ENCODE peak calls at places on chromosomes 1 and 21, in six cellular contexts. One of them, this sample, is unnamed.

GRCh38 chr1:156655904-156656516 is 14.1 kb downstream of the BCAN start:
- DNase-seq in uterus: no peak
- DNase-seq in activated CD8-positive, alpha-beta T cell treated with anti-CD3 and anti-CD28 coated beads for 36 hours: no peak
- DNase-seq in endothelial cell: no peak
- DNase-seq in lower lobe of right lung: no peak
- DNase-seq in heart right ventricle: no peak
- DNase-seq in this sample: no peak

GRCh38 chr1:94928293-94928939 is 1.5 kb upstream of the CNN3 start:
- DNase-seq in uterus: no peak
- DNase-seq in heart right ventricle: no peak
- DNase-seq in activated CD8-positive, alpha-beta T cell treated with anti-CD3 and anti-CD28 coated beads for 36 hours: no peak
- DNase-seq in endothelial cell: no peak
- DNase-seq in lower lobe of right lung: no peak
- DNase-seq in this sample: no peak

GRCh38 chr1:64471218-64471719 is 1.3 kb downstream of the CACHD1 start:
- DNase-seq in endothelial cell: peak; percentile 54
- DNase-seq in activated CD8-positive, alpha-beta T cell treated with anti-CD3 and anti-CD28 coated beads for 36 hours: peak; percentile 26
- DNase-seq in heart right ventricle: peak; percentile 32
- DNase-seq in lower lobe of right lung: peak; percentile 61
- DNase-seq in uterus: peak; percentile 47
- DNase-seq in this sample: peak; percentile 25

GRCh38 chr1:61770131-61770530 is 27.9 kb downstream of the PATJ start:
- DNase-seq in endothelial cell: no peak
- DNase-seq in uterus: no peak
- DNase-seq in lower lobe of right lung: no peak
- DNase-seq in activated CD8-positive, alpha-beta T cell treated with anti-CD3 and anti-CD28 coated beads for 36 hours: no peak
- DNase-seq in heart right ventricle: no peak
- DNase-seq in this sample: no peak

GRCh38 chr21:17848228-17848627 is 29.1 kb upstream of the C21orf91 start:
- DNase-seq in uterus: peak; percentile 20
- DNase-seq in heart right ventricle: peak; percentile 9
- DNase-seq in endothelial cell: no peak
- DNase-seq in activated CD8-positive, alpha-beta T cell treated with anti-CD3 and anti-CD28 coated beads for 36 hours: no peak
- DNase-seq in lower lobe of right lung: no peak
- DNase-seq in this sample: peak; percentile 63

GRCh38 chr1:224435318-224435763 is 744 bp upstream of the WDR26 start:
- DNase-seq in lower lobe of right lung: no peak
- DNase-seq in endothelial cell: no peak
- DNase-seq in activated CD8-positive, alpha-beta T cell treated with anti-CD3 and anti-CD28 coated beads for 36 hours: peak; percentile 34
- DNase-seq in heart right ventricle: no peak
- DNase-seq in uterus: no peak
- DNase-seq in this sample: peak; percentile 51

GRCh38 chr1:219990782-219991510 is 55.4 kb downstream of the EPRS1 start:
- DNase-seq in uterus: no peak
- DNase-seq in heart right ventricle: no peak
- DNase-seq in activated CD8-positive, alpha-beta T cell treated with anti-CD3 and anti-CD28 coated beads for 36 hours: no peak
- DNase-seq in lower lobe of right lung: no peak
- DNase-seq in endothelial cell: no peak
- DNase-seq in this sample: no peak

GRCh38 chr1:176172215-176172614 is 34.9 kb downstream of the COP1 start:
- DNase-seq in heart right ventricle: no peak
- DNase-seq in activated CD8-positive, alpha-beta T cell treated with anti-CD3 and anti-CD28 coated beads for 36 hours: no peak
- DNase-seq in lower lobe of right lung: no peak
- DNase-seq in endothelial cell: no peak
- DNase-seq in uterus: no peak
- DNase-seq in this sample: no peak

GRCh38 chr1:169484683-169485426 is 889 bp downstream of the SLC19A2 start:
- DNase-seq in endothelial cell: no peak
- DNase-seq in heart right ventricle: peak; percentile 50
- DNase-seq in activated CD8-positive, alpha-beta T cell treated with anti-CD3 and anti-CD28 coated beads for 36 hours: peak; percentile 60
- DNase-seq in lower lobe of right lung: peak; percentile 78
- DNase-seq in uterus: peak; percentile 60
- DNase-seq in this sample: peak; percentile 38

GRCh38 chr1:224763126-224763764 is 147.1 kb downstream of the CNIH3 start:
- DNase-seq in uterus: no peak
- DNase-seq in endothelial cell: no peak
- DNase-seq in lower lobe of right lung: no peak
- DNase-seq in heart right ventricle: no peak
- DNase-seq in activated CD8-positive, alpha-beta T cell treated with anti-CD3 and anti-CD28 coated beads for 36 hours: no peak
- DNase-seq in this sample: no peak

GRCh38 chr1:59697138-59697811 is 117.5 kb upstream of the HOOK1 start:
- DNase-seq in heart right ventricle: no peak
- DNase-seq in uterus: no peak
- DNase-seq in activated CD8-positive, alpha-beta T cell treated with anti-CD3 and anti-CD28 coated beads for 36 hours: peak; percentile 70
- DNase-seq in endothelial cell: no peak
- DNase-seq in lower lobe of right lung: no peak
- DNase-seq in this sample: no peak

GRCh38 chr1:156086256-156086662 is 4.0 kb upstream of the MEX3A start:
- DNase-seq in endothelial cell: no peak
- DNase-seq in heart right ventricle: no peak
- DNase-seq in uterus: no peak
- DNase-seq in activated CD8-positive, alpha-beta T cell treated with anti-CD3 and anti-CD28 coated beads for 36 hours: no peak
- DNase-seq in lower lobe of right lung: peak; percentile 74
- DNase-seq in this sample: no peak

GRCh38 chr1:185931438-185931837 is 197.2 kb downstream of the HMCN1 start:
- DNase-seq in uterus: no peak
- DNase-seq in endothelial cell: no peak
- DNase-seq in heart right ventricle: no peak
- DNase-seq in activated CD8-positive, alpha-beta T cell treated with anti-CD3 and anti-CD28 coated beads for 36 hours: no peak
- DNase-seq in lower lobe of right lung: no peak
- DNase-seq in this sample: no peak

GRCh38 chr1:153023109-153023508 is 7.9 kb upstream of the SPRR1B start:
- DNase-seq in lower lobe of right lung: no peak
- DNase-seq in activated CD8-positive, alpha-beta T cell treated with anti-CD3 and anti-CD28 coated beads for 36 hours: no peak
- DNase-seq in endothelial cell: no peak
- DNase-seq in uterus: no peak
- DNase-seq in heart right ventricle: no peak
- DNase-seq in this sample: no peak

GRCh38 chr1:192914696-192915095 is 105.9 kb downstream of the RGS2 start:
- DNase-seq in lower lobe of right lung: no peak
- DNase-seq in endothelial cell: no peak
- DNase-seq in uterus: no peak
- DNase-seq in heart right ventricle: no peak
- DNase-seq in activated CD8-positive, alpha-beta T cell treated with anti-CD3 and anti-CD28 coated beads for 36 hours: no peak
- DNase-seq in this sample: no peak

GRCh38 chr1:57307382-57307781 is 116.5 kb downstream of the DAB1 start:
- DNase-seq in uterus: no peak
- DNase-seq in endothelial cell: no peak
- DNase-seq in activated CD8-positive, alpha-beta T cell treated with anti-CD3 and anti-CD28 coated beads for 36 hours: peak; percentile 66
- DNase-seq in heart right ventricle: peak; percentile 67
- DNase-seq in lower lobe of right lung: no peak
- DNase-seq in this sample: no peak

GRCh38 chr1:46128336-46128735 is 4.1 kb downstream of the PIK3R3 start:
- DNase-seq in heart right ventricle: no peak
- DNase-seq in uterus: no peak
- DNase-seq in lower lobe of right lung: no peak
- DNase-seq in endothelial cell: no peak
- DNase-seq in activated CD8-positive, alpha-beta T cell treated with anti-CD3 and anti-CD28 coated beads for 36 hours: no peak
- DNase-seq in this sample: no peak

GRCh38 chr1:229158317-229159294 is 112.3 kb upstream of the RAB4A start:
- DNase-seq in activated CD8-positive, alpha-beta T cell treated with anti-CD3 and anti-CD28 coated beads for 36 hours: no peak
- DNase-seq in uterus: peak; percentile 54
- DNase-seq in endothelial cell: no peak
- DNase-seq in lower lobe of right lung: peak; percentile 58
- DNase-seq in heart right ventricle: peak; percentile 35
- DNase-seq in this sample: no peak

GRCh38 chr1:244112646-244113045 is 61.6 kb downstream of the ZBTB18 start:
- DNase-seq in lower lobe of right lung: no peak
- DNase-seq in activated CD8-positive, alpha-beta T cell treated with anti-CD3 and anti-CD28 coated beads for 36 hours: no peak
- DNase-seq in uterus: no peak
- DNase-seq in endothelial cell: no peak
- DNase-seq in heart right ventricle: no peak
- DNase-seq in this sample: no peak

GRCh38 chr1:109763646-109764415 is at the start of gene EPS8L3:
- DNase-seq in activated CD8-positive, alpha-beta T cell treated with anti-CD3 and anti-CD28 coated beads for 36 hours: no peak
- DNase-seq in heart right ventricle: no peak
- DNase-seq in lower lobe of right lung: peak; percentile 34
- DNase-seq in endothelial cell: no peak
- DNase-seq in uterus: peak; percentile 13
- DNase-seq in this sample: no peak

GRCh38 chr1:54238353-54239040 is 38.5 kb downstream of the MRPL37 start:
- DNase-seq in heart right ventricle: no peak
- DNase-seq in endothelial cell: no peak
- DNase-seq in lower lobe of right lung: peak; percentile 65
- DNase-seq in uterus: no peak
- DNase-seq in activated CD8-positive, alpha-beta T cell treated with anti-CD3 and anti-CD28 coated beads for 36 hours: no peak
- DNase-seq in this sample: no peak

GRCh38 chr1:2501041-2501819 is 25.1 kb downstream of the PLCH2 start:
- DNase-seq in endothelial cell: no peak
- DNase-seq in uterus: no peak
- DNase-seq in lower lobe of right lung: no peak
- DNase-seq in heart right ventricle: no peak
- DNase-seq in activated CD8-positive, alpha-beta T cell treated with anti-CD3 and anti-CD28 coated beads for 36 hours: no peak
- DNase-seq in this sample: no peak

GRCh38 chr1:147545133-147545532 is 3.8 kb downstream of the BCL9 start:
- DNase-seq in uterus: peak; percentile 28
- DNase-seq in heart right ventricle: no peak
- DNase-seq in activated CD8-positive, alpha-beta T cell treated with anti-CD3 and anti-CD28 coated beads for 36 hours: peak; percentile 96
- DNase-seq in lower lobe of right lung: peak; percentile 80
- DNase-seq in endothelial cell: no peak
- DNase-seq in this sample: no peak

GRCh38 chr1:33128781-33129180 is 47.8 kb downstream of the AZIN2 start:
- DNase-seq in endothelial cell: no peak
- DNase-seq in uterus: no peak
- DNase-seq in lower lobe of right lung: no peak
- DNase-seq in heart right ventricle: no peak
- DNase-seq in activated CD8-positive, alpha-beta T cell treated with anti-CD3 and anti-CD28 coated beads for 36 hours: no peak
- DNase-seq in this sample: no peak

GRCh38 chr1:47637111-47637685 is 199.4 kb downstream of the FOXD2 start:
- DNase-seq in uterus: no peak
- DNase-seq in heart right ventricle: no peak
- DNase-seq in lower lobe of right lung: no peak
- DNase-seq in activated CD8-positive, alpha-beta T cell treated with anti-CD3 and anti-CD28 coated beads for 36 hours: no peak
- DNase-seq in endothelial cell: no peak
- DNase-seq in this sample: no peak

GRCh38 chr1:110921953-110922352 is 41.8 kb downstream of the LRIF1 start:
- DNase-seq in uterus: no peak
- DNase-seq in endothelial cell: no peak
- DNase-seq in lower lobe of right lung: no peak
- DNase-seq in activated CD8-positive, alpha-beta T cell treated with anti-CD3 and anti-CD28 coated beads for 36 hours: no peak
- DNase-seq in heart right ventricle: no peak
- DNase-seq in this sample: no peak

GRCh38 chr1:203128691-203129500 is 1.4 kb downstream of the ADORA1 start:
- DNase-seq in activated CD8-positive, alpha-beta T cell treated with anti-CD3 and anti-CD28 coated beads for 36 hours: no peak
- DNase-seq in uterus: no peak
- DNase-seq in endothelial cell: no peak
- DNase-seq in heart right ventricle: no peak
- DNase-seq in lower lobe of right lung: no peak
- DNase-seq in this sample: no peak

GRCh38 chr1:211632808-211633522 is 42.5 kb downstream of the NEK2 start:
- DNase-seq in activated CD8-positive, alpha-beta T cell treated with anti-CD3 and anti-CD28 coated beads for 36 hours: no peak
- DNase-seq in heart right ventricle: peak; percentile 63
- DNase-seq in endothelial cell: no peak
- DNase-seq in lower lobe of right lung: peak; percentile 44
- DNase-seq in uterus: no peak
- DNase-seq in this sample: no peak

GRCh38 chr1:156958247-156958714 is 37.8 kb downstream of the LRRC71 start:
- DNase-seq in uterus: no peak
- DNase-seq in heart right ventricle: no peak
- DNase-seq in activated CD8-positive, alpha-beta T cell treated with anti-CD3 and anti-CD28 coated beads for 36 hours: no peak
- DNase-seq in endothelial cell: no peak
- DNase-seq in lower lobe of right lung: no peak
- DNase-seq in this sample: no peak

GRCh38 chr21:34948157-34948556 is 100.9 kb downstream of the RUNX1 start:
- DNase-seq in endothelial cell: no peak
- DNase-seq in activated CD8-positive, alpha-beta T cell treated with anti-CD3 and anti-CD28 coated beads for 36 hours: no peak
- DNase-seq in uterus: no peak
- DNase-seq in lower lobe of right lung: no peak
- DNase-seq in heart right ventricle: no peak
- DNase-seq in this sample: no peak
- TF ChIP-seq CTCF in endothelial cell: no peak
- TF ChIP-seq CTCF in activated CD8-positive, alpha-beta T cell treated with anti-CD3 and anti-CD28 coated beads for 36 hours: no peak
- TF ChIP-seq CTCF in uterus: no peak
- TF ChIP-seq CTCF in lower lobe of right lung: no peak
- TF ChIP-seq CTCF in heart right ventricle: no peak
- TF ChIP-seq CTCF in this sample: no peak

GRCh38 chr1:217661407-217661806 is 30.3 kb downstream of the SPATA17 start:
- DNase-seq in lower lobe of right lung: no peak
- DNase-seq in heart right ventricle: no peak
- DNase-seq in activated CD8-positive, alpha-beta T cell treated with anti-CD3 and anti-CD28 coated beads for 36 hours: no peak
- DNase-seq in endothelial cell: no peak
- DNase-seq in uterus: no peak
- DNase-seq in this sample: no peak

GRCh38 chr1:217660353-217661062 is 29.4 kb downstream of the SPATA17 start:
- DNase-seq in endothelial cell: no peak
- DNase-seq in lower lobe of right lung: no peak
- DNase-seq in heart right ventricle: no peak
- DNase-seq in activated CD8-positive, alpha-beta T cell treated with anti-CD3 and anti-CD28 coated beads for 36 hours: peak; percentile 6
- DNase-seq in uterus: no peak
- DNase-seq in this sample: peak; percentile 24
- TF ChIP-seq CTCF in endothelial cell: peak; percentile 43
- TF ChIP-seq CTCF in lower lobe of right lung: peak; percentile 28
- TF ChIP-seq CTCF in heart right ventricle: peak; percentile 55
- TF ChIP-seq CTCF in activated CD8-positive, alpha-beta T cell treated with anti-CD3 and anti-CD28 coated beads for 36 hours: peak; percentile 17
- TF ChIP-seq CTCF in uterus: no peak
- TF ChIP-seq CTCF in this sample: peak; percentile 36

DNA sequence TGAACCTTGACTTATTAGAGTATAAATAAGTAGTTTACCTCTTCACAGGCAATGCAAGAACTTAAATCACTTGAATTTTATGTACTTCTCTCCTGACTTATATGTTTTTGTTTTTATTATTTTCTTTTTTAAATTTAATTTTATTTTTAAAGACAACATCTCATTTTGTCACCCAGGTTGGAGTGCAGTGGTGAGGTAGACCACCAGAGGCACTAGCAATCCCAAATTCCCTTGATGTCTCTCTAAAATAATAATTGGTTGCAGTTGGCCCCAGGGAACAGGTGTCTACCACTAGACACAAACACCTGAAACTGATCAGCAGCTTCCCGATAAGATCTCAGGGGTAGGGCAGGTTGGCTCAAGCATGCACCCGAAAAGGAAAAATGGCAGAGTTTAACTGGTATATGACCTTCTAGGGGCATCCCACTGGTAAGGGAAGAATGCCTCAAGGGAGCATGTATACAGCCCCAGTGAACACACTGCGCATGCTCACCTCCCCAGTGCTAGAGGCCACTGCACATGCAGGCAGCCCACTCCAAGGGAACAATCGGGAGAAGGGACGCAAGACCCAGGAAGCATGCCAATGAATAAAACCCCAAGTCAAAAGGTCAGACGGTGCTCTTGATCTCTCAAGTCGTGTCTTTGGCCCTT is 14.6 kb downstream of the EXOC8 start:
- DNase-seq in activated CD8-positive, alpha-beta T cell treated with anti-CD3 and anti-CD28 coated beads for 36 hours: no peak
- DNase-seq in uterus: no peak
- DNase-seq in endothelial cell: no peak
- DNase-seq in lower lobe of right lung: no peak
- DNase-seq in heart right ventricle: no peak
- DNase-seq in this sample: no peak
- TF ChIP-seq CTCF in activated CD8-positive, alpha-beta T cell treated with anti-CD3 and anti-CD28 coated beads for 36 hours: peak; percentile 11
- TF ChIP-seq CTCF in uterus: no peak
- TF ChIP-seq CTCF in endothelial cell: no peak
- TF ChIP-seq CTCF in lower lobe of right lung: no peak
- TF ChIP-seq CTCF in heart right ventricle: no peak
- TF ChIP-seq CTCF in this sample: no peak

DNA sequence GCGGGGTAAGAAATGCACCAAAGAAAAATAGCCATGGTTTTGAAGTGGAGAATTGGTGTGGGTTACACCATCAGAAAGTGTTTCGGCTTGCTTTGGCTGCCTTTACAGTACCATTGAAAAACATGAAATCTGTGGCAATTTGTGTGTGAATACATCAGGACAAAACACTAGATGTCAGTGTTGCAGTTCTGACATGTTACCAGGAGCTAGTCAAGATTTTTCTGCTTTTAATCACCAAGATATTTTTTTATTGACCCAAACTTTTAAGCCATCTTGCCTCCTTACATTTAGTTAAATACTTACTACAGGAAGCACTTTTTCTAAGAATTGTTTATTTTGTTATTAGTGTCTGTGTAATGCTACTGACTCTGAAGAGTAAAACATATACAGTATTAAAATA is 14.3 kb downstream of the RRP15 start:
- DNase-seq in activated CD8-positive, alpha-beta T cell treated with anti-CD3 and anti-CD28 coated beads for 36 hours: no peak
- DNase-seq in uterus: no peak
- DNase-seq in endothelial cell: no peak
- DNase-seq in lower lobe of right lung: no peak
- DNase-seq in heart right ventricle: no peak
- DNase-seq in this sample: no peak
- TF ChIP-seq CTCF in activated CD8-positive, alpha-beta T cell treated with anti-CD3 and anti-CD28 coated beads for 36 hours: no peak
- TF ChIP-seq CTCF in uterus: no peak
- TF ChIP-seq CTCF in endothelial cell: no peak
- TF ChIP-seq CTCF in lower lobe of right lung: peak; percentile 20
- TF ChIP-seq CTCF in heart right ventricle: peak; percentile 30
- TF ChIP-seq CTCF in this sample: peak; percentile 14